ENCODE peak calls at places on chromosome 1, in five cellular contexts. K, A, J, N and Z are unnamed samples.

GRCh38 chr1:176656257-176656995 is 193.5 kb downstream of the PAPPA2 start:
- DNase-seq in K (no peak), A (peak), J (no peak), N (no peak), Z (no peak)

GRCh38 chr1:228487336-228488106 is at the start of gene RNF187:
- DNase-seq in K (peak), A (peak), J (peak), N (peak), Z (no peak)

GRCh38 chr1:205504311-205505075 is at the start of gene CDK18:
- DNase-seq in K (peak), A (peak), J (peak), N (peak), Z (no peak)

GRCh38 chr1:155309423-155310021 is 856 bp downstream of the FDPS start:
- DNase-seq in K (no peak), A (peak), J (peak), N (no peak), Z (no peak)

GRCh38 chr1:169106921-169107672 is 607 bp downstream of the ATP1B1 start:
- DNase-seq in K (no peak), A (no peak), J (peak), N (no peak), Z (no peak)

GRCh38 chr1:3624194-3625136 is at the start of gene TPRG1L:
- DNase-seq in K (peak), A (peak), J (peak), N (peak), Z (peak)

GRCh38 chr1:114756949-114757454 is 782 bp downstream of the CSDE1 start:
- DNase-seq in K (peak), A (peak), J (no peak), N (no peak), Z (no peak)

GRCh38 chr1:203001986-203002385 is 5.2 kb upstream of the TMEM183A start:
- DNase-seq in K (no peak), A (no peak), J (no peak), N (no peak), Z (no peak)

GRCh38 chr1:54249798-54250497 is 50.0 kb downstream of the MRPL37 start:
- DNase-seq in K (no peak), A (no peak), J (no peak), N (no peak), Z (no peak)

GRCh38 chr1:229117664-229118300 is 153.1 kb upstream of the RAB4A start:
- DNase-seq in K (no peak), A (peak), J (peak), N (no peak), Z (no peak)

GRCh38 chr1:207672525-207673130 is 27.7 kb downstream of the CR1L start:
- DNase-seq in K (no peak), A (peak), J (peak), N (no peak), Z (no peak)

GRCh38 chr1:218123968-218124367 is 161.1 kb upstream of the RRP15 start:
- DNase-seq in K (no peak), A (no peak), J (no peak), N (no peak), Z (no peak)

GRCh38 chr1:85584264-85584781 is 3.8 kb downstream of the CCN1 start:
- DNase-seq in K (no peak), A (no peak), J (no peak), N (no peak), Z (no peak)

GRCh38 chr1:52662645-52663313 is 29.8 kb downstream of the SHISAL2A start:
- DNase-seq in K (peak), A (peak), J (peak), N (no peak), Z (no peak)